ENCODE peak calls at places on chromosomes 13 and 19, in ten cellular contexts. One of them, this sample, is unnamed.

GRCh38 chr13:43036386-43037220 is 13.2 kb downstream of the DNAJC15 start:
- DNase-seq in mammary epithelial cell: no peak
- DNase-seq in A549: no peak
- DNase-seq in kidney: no peak
- DNase-seq in aorta: peak; percentile 61
- DNase-seq in CD8-positive, alpha-beta memory T cell: no peak
- DNase-seq in fibroblast of lung: peak; percentile 32
- DNase-seq in thoracic aorta: no peak
- DNase-seq in CD8-positive, alpha-beta T cell: no peak
- DNase-seq in body of pancreas: peak; percentile 64
- DNase-seq in this sample: no peak

GRCh38 chr13:46627462-46627861 is 74.5 kb downstream of the LRCH1 start:
- DNase-seq in kidney: no peak
- DNase-seq in thoracic aorta: no peak
- DNase-seq in A549: no peak
- DNase-seq in fibroblast of lung: no peak
- DNase-seq in CD8-positive, alpha-beta memory T cell: no peak
- DNase-seq in mammary epithelial cell: no peak
- DNase-seq in body of pancreas: no peak
- DNase-seq in CD8-positive, alpha-beta T cell: no peak
- DNase-seq in aorta: no peak
- DNase-seq in this sample: no peak

GRCh38 chr13:26424181-26424580 is 133.3 kb upstream of the WASF3 start:
- DNase-seq in mammary epithelial cell: no peak
- DNase-seq in thoracic aorta: no peak
- DNase-seq in aorta: peak; percentile 49
- DNase-seq in body of pancreas: no peak
- DNase-seq in CD8-positive, alpha-beta memory T cell: no peak
- DNase-seq in fibroblast of lung: no peak
- DNase-seq in CD8-positive, alpha-beta T cell: no peak
- DNase-seq in A549: no peak
- DNase-seq in kidney: no peak
- DNase-seq in this sample: no peak

GRCh38 chr13:113999618-113999910 is 25.7 kb upstream of the C13orf46 start:
- DNase-seq in thoracic aorta: no peak
- DNase-seq in aorta: no peak
- DNase-seq in fibroblast of lung: no peak
- DNase-seq in mammary epithelial cell: no peak
- DNase-seq in kidney: peak; percentile 55
- DNase-seq in CD8-positive, alpha-beta T cell: no peak
- DNase-seq in A549: no peak
- DNase-seq in CD8-positive, alpha-beta memory T cell: no peak
- DNase-seq in body of pancreas: no peak
- DNase-seq in this sample: no peak

GRCh38 chr19:13087295-13087694 is 15.4 kb downstream of the LYL1 start:
- DNase-seq in kidney: no peak
- DNase-seq in thoracic aorta: no peak
- DNase-seq in CD8-positive, alpha-beta memory T cell: no peak
- DNase-seq in mammary epithelial cell: no peak
- DNase-seq in A549: no peak
- DNase-seq in body of pancreas: no peak
- DNase-seq in aorta: no peak
- DNase-seq in fibroblast of lung: no peak
- DNase-seq in CD8-positive, alpha-beta T cell: no peak
- DNase-seq in this sample: no peak

GRCh38 chr19:38658462-38659306 is 11.2 kb downstream of the ACTN4 start:
- DNase-seq in body of pancreas: peak; percentile 78
- DNase-seq in CD8-positive, alpha-beta T cell: no peak
- DNase-seq in fibroblast of lung: peak; percentile 100
- DNase-seq in kidney: no peak
- DNase-seq in aorta: no peak
- DNase-seq in thoracic aorta: no peak
- DNase-seq in CD8-positive, alpha-beta memory T cell: no peak
- DNase-seq in A549: peak; percentile 99
- DNase-seq in mammary epithelial cell: peak; percentile 99
- DNase-seq in this sample: no peak

GRCh38 chr13:46516624-46517318 is 36.2 kb upstream of the LRCH1 start:
- DNase-seq in aorta: no peak
- DNase-seq in body of pancreas: no peak
- DNase-seq in A549: no peak
- DNase-seq in CD8-positive, alpha-beta memory T cell: no peak
- DNase-seq in thoracic aorta: no peak
- DNase-seq in kidney: no peak
- DNase-seq in fibroblast of lung: no peak
- DNase-seq in CD8-positive, alpha-beta T cell: no peak
- DNase-seq in mammary epithelial cell: no peak
- DNase-seq in this sample: no peak

GRCh38 chr13:20412761-20413355 is 112.8 kb downstream of the CRYL1 start:
- DNase-seq in mammary epithelial cell: no peak
- DNase-seq in body of pancreas: no peak
- DNase-seq in aorta: no peak
- DNase-seq in fibroblast of lung: no peak
- DNase-seq in CD8-positive, alpha-beta memory T cell: no peak
- DNase-seq in kidney: no peak
- DNase-seq in thoracic aorta: no peak
- DNase-seq in CD8-positive, alpha-beta T cell: no peak
- DNase-seq in A549: no peak
- DNase-seq in this sample: no peak

GRCh38 chr13:35818577-35819165 is 312.5 kb downstream of the DCLK1 start:
- DNase-seq in kidney: no peak
- DNase-seq in aorta: no peak
- DNase-seq in fibroblast of lung: peak; percentile 61
- DNase-seq in thoracic aorta: no peak
- DNase-seq in body of pancreas: no peak
- DNase-seq in CD8-positive, alpha-beta memory T cell: no peak
- DNase-seq in CD8-positive, alpha-beta T cell: no peak
- DNase-seq in A549: peak; percentile 29
- DNase-seq in mammary epithelial cell: peak; percentile 13
- DNase-seq in this sample: peak; percentile 33

GRCh38 chr13:52892925-52893324 is 44.5 kb upstream of the PCDH8 start:
- DNase-seq in kidney: peak; percentile 73
- DNase-seq in thoracic aorta: no peak
- DNase-seq in CD8-positive, alpha-beta T cell: no peak
- DNase-seq in A549: no peak
- DNase-seq in fibroblast of lung: no peak
- DNase-seq in CD8-positive, alpha-beta memory T cell: no peak
- DNase-seq in aorta: no peak
- DNase-seq in body of pancreas: no peak
- DNase-seq in mammary epithelial cell: peak; percentile 8
- DNase-seq in this sample: no peak

GRCh38 chr19:56132316-56132822 is 8.7 kb upstream of the ZNF444 start:
- DNase-seq in CD8-positive, alpha-beta T cell: no peak
- DNase-seq in fibroblast of lung: peak; percentile 72
- DNase-seq in body of pancreas: no peak
- DNase-seq in mammary epithelial cell: no peak
- DNase-seq in CD8-positive, alpha-beta memory T cell: no peak
- DNase-seq in thoracic aorta: no peak
- DNase-seq in kidney: no peak
- DNase-seq in aorta: no peak
- DNase-seq in A549: no peak
- DNase-seq in this sample: no peak

GRCh38 chr19:28980236-28980868 is 232.6 kb downstream of the UQCRFS1 start:
- DNase-seq in body of pancreas: no peak
- DNase-seq in aorta: no peak
- DNase-seq in CD8-positive, alpha-beta memory T cell: no peak
- DNase-seq in CD8-positive, alpha-beta T cell: no peak
- DNase-seq in fibroblast of lung: no peak
- DNase-seq in mammary epithelial cell: no peak
- DNase-seq in thoracic aorta: no peak
- DNase-seq in A549: peak; percentile 20
- DNase-seq in kidney: no peak
- DNase-seq in this sample: no peak

GRCh38 chr19:23884363-23884762 is 30.3 kb upstream of the ZNF726 start:
- DNase-seq in aorta: no peak
- DNase-seq in A549: no peak
- DNase-seq in CD8-positive, alpha-beta T cell: no peak
- DNase-seq in body of pancreas: no peak
- DNase-seq in kidney: no peak
- DNase-seq in fibroblast of lung: no peak
- DNase-seq in CD8-positive, alpha-beta memory T cell: no peak
- DNase-seq in mammary epithelial cell: no peak
- DNase-seq in thoracic aorta: no peak
- DNase-seq in this sample: no peak
- H3K9me3 ChIP-seq in aorta: no peaks in the 10 kb centered on the region
- H3K9me3 ChIP-seq in A549: peaks cover 36% of the 10 kb centered on the region
- H3K9me3 ChIP-seq in CD8-positive, alpha-beta T cell: no peaks in the 10 kb centered on the region
- H3K9me3 ChIP-seq in body of pancreas: no peaks in the 10 kb centered on the region
- H3K9me3 ChIP-seq in kidney: peaks cover 3% of the 10 kb centered on the region
- H3K9me3 ChIP-seq in fibroblast of lung: no peaks in the 10 kb centered on the region
- H3K9me3 ChIP-seq in CD8-positive, alpha-beta memory T cell: no peaks in the 10 kb centered on the region
- H3K9me3 ChIP-seq in mammary epithelial cell: peaks cover 17% of the 10 kb centered on the region
- H3K9me3 ChIP-seq in thoracic aorta: no peaks in the 10 kb centered on the region
- H3K9me3 ChIP-seq in this sample: no peaks in the 10 kb centered on the region

DNA sequence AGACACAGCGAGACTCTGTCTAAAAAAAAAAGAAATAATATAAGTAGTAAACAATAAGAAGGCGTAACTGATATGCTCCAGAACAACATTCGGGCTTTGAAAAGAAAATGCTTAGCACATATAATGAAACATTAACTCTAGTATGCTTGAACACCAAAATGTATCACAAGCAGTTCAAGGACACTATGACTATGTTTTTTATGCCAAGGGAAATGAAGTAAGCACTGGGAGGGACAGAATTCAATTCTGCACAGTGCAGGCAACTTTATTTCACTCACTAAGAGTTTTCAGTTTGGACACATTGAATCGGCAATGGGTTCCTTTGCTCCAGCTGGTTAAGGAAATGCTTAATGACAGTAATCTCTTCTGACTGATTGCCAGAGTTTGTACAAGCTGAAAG is 178.7 kb downstream of the TBC1D4 start:
- DNase-seq in CD8-positive, alpha-beta memory T cell: no peak
- DNase-seq in A549: no peak
- DNase-seq in mammary epithelial cell: no peak
- DNase-seq in thoracic aorta: no peak
- DNase-seq in CD8-positive, alpha-beta T cell: no peak
- DNase-seq in aorta: no peak
- DNase-seq in kidney: no peak
- DNase-seq in fibroblast of lung: no peak
- DNase-seq in body of pancreas: no peak
- DNase-seq in this sample: no peak
- H3K4me1 ChIP-seq in CD8-positive, alpha-beta memory T cell: no peaks in the 10 kb centered on the region
- H3K4me1 ChIP-seq in A549: no peaks in the 10 kb centered on the region
- H3K4me1 ChIP-seq in mammary epithelial cell: no peaks in the 10 kb centered on the region
- H3K4me1 ChIP-seq in thoracic aorta: peaks cover 12% of the 10 kb centered on the region
- H3K4me1 ChIP-seq in CD8-positive, alpha-beta T cell: no peaks in the 10 kb centered on the region
- H3K4me1 ChIP-seq in aorta: no peaks in the 10 kb centered on the region
- H3K4me1 ChIP-seq in kidney: no peaks in the 10 kb centered on the region
- H3K4me1 ChIP-seq in fibroblast of lung: no peaks in the 10 kb centered on the region
- H3K4me1 ChIP-seq in body of pancreas: peaks cover 20% of the 10 kb centered on the region
- H3K4me1 ChIP-seq in this sample: no peaks in the 10 kb centered on the region

GRCh38 chr19:35559281-35559659 is 4.2 kb downstream of the ATP4A start:
- DNase-seq in CD8-positive, alpha-beta memory T cell: no peak
- DNase-seq in aorta: no peak
- DNase-seq in body of pancreas: peak; percentile 50
- DNase-seq in A549: no peak
- DNase-seq in mammary epithelial cell: no peak
- DNase-seq in thoracic aorta: no peak
- DNase-seq in kidney: peak; percentile 32
- DNase-seq in CD8-positive, alpha-beta T cell: no peak
- DNase-seq in fibroblast of lung: no peak
- DNase-seq in this sample: no peak

GRCh38 chr19:35559781-35560180 is 3.7 kb downstream of the ATP4A start:
- DNase-seq in CD8-positive, alpha-beta T cell: no peak
- DNase-seq in kidney: peak; percentile 60
- DNase-seq in CD8-positive, alpha-beta memory T cell: no peak
- DNase-seq in A549: no peak
- DNase-seq in mammary epithelial cell: no peak
- DNase-seq in thoracic aorta: no peak
- DNase-seq in body of pancreas: no peak
- DNase-seq in aorta: no peak
- DNase-seq in fibroblast of lung: no peak
- DNase-seq in this sample: no peak

GRCh38 chr19:35560271-35560670 is 3.2 kb downstream of the ATP4A start:
- DNase-seq in mammary epithelial cell: no peak
- DNase-seq in CD8-positive, alpha-beta memory T cell: no peak
- DNase-seq in A549: no peak
- DNase-seq in kidney: peak; percentile 53
- DNase-seq in fibroblast of lung: no peak
- DNase-seq in aorta: no peak
- DNase-seq in thoracic aorta: no peak
- DNase-seq in body of pancreas: no peak
- DNase-seq in CD8-positive, alpha-beta T cell: no peak
- DNase-seq in this sample: no peak

GRCh38 chr19:35557539-35558399 is 5.7 kb downstream of the ATP4A start:
- DNase-seq in aorta: peak; percentile 71
- DNase-seq in kidney: peak; percentile 83
- DNase-seq in thoracic aorta: no peak
- DNase-seq in mammary epithelial cell: peak; percentile 52
- DNase-seq in fibroblast of lung: peak; percentile 48
- DNase-seq in A549: peak; percentile 89
- DNase-seq in body of pancreas: peak; percentile 94
- DNase-seq in CD8-positive, alpha-beta memory T cell: peak; percentile 51
- DNase-seq in CD8-positive, alpha-beta T cell: peak; percentile 51
- DNase-seq in this sample: peak; percentile 75

GRCh38 chr19:35558400-35559280 is 4.8 kb downstream of the ATP4A start:
- DNase-seq in kidney: peak; percentile 76
- DNase-seq in aorta: no peak
- DNase-seq in mammary epithelial cell: no peak
- DNase-seq in CD8-positive, alpha-beta T cell: no peak
- DNase-seq in body of pancreas: no peak
- DNase-seq in CD8-positive, alpha-beta memory T cell: no peak
- DNase-seq in thoracic aorta: no peak
- DNase-seq in A549: no peak
- DNase-seq in fibroblast of lung: no peak
- DNase-seq in this sample: no peak
- H3K4me3 ChIP-seq in kidney: no peak overlapping the region
- H3K4me3 ChIP-seq in aorta: no peak overlapping the region
- H3K4me3 ChIP-seq in mammary epithelial cell: no peak overlapping the region
- H3K4me3 ChIP-seq in CD8-positive, alpha-beta T cell: peak overlapping the region; percentile 39
- H3K4me3 ChIP-seq in body of pancreas: peak overlapping the region; percentile 19
- H3K4me3 ChIP-seq in CD8-positive, alpha-beta memory T cell: no peak overlapping the region
- H3K4me3 ChIP-seq in thoracic aorta: peak overlapping the region; percentile 51
- H3K4me3 ChIP-seq in A549: peak overlapping the region; percentile 51
- H3K4me3 ChIP-seq in fibroblast of lung: peak overlapping the region; percentile 42
- H3K4me3 ChIP-seq in this sample: peak overlapping the region; percentile 42

DNA sequence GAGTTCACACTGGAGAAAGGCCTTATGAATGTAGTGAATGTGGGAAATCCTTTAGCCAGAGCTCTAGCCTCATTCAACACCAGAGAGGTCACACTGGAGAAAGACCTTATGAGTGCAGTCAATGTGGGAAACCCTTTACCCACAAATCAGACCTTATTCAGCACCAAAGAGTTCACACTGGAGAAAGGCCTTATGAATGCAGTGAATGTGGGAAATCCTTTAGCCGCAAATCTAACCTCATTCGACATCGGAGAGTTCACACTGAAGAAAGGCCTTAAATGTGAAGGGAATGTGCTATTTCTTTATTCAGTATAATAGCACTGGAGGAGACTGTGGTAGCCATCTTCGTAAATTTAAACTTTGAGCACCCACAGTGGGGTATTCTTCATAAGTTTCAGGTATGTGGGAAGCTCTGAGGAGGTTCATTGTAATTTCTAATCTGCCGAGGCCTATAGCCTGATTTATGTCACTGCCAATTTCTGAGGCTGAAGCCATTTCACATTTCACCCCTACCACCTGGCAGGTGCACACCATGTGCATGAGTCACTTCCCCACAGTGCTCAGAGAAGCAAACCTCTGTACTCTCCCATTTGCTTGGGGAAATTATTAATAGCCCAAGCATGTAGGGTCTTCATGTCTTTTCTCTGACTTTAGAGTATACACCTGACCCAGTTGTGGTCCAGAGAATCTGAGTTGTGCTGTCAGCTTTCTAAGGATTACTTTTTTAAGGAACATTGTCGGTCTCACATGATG is 6.4 kb downstream of the ZNF551 start:
- DNase-seq in mammary epithelial cell: peak; percentile 20
- DNase-seq in thoracic aorta: no peak
- DNase-seq in aorta: no peak
- DNase-seq in CD8-positive, alpha-beta memory T cell: no peak
- DNase-seq in CD8-positive, alpha-beta T cell: no peak
- DNase-seq in fibroblast of lung: no peak
- DNase-seq in body of pancreas: no peak
- DNase-seq in kidney: no peak
- DNase-seq in A549: no peak
- DNase-seq in this sample: no peak
- H3K9me3 ChIP-seq in mammary epithelial cell: peaks cover 66% of the 10 kb centered on the region
- H3K9me3 ChIP-seq in thoracic aorta: peaks cover 90% of the 10 kb centered on the region
- H3K9me3 ChIP-seq in aorta: peaks cover 57% of the 10 kb centered on the region
- H3K9me3 ChIP-seq in CD8-positive, alpha-beta memory T cell: peaks cover 69% of the 10 kb centered on the region
- H3K9me3 ChIP-seq in CD8-positive, alpha-beta T cell: peaks cover 72% of the 10 kb centered on the region
- H3K9me3 ChIP-seq in fibroblast of lung: peaks cover 21% of the 10 kb centered on the region
- H3K9me3 ChIP-seq in body of pancreas: no peaks in the 10 kb centered on the region
- H3K9me3 ChIP-seq in kidney: peaks cover 75% of the 10 kb centered on the region
- H3K9me3 ChIP-seq in A549: peaks cover 100% of the 10 kb centered on the region
- H3K9me3 ChIP-seq in this sample: peaks cover 52% of the 10 kb centered on the region

This sample was measured in HAP-1.